ENCODE peak calls at places on chromosome 17, in six cellular contexts. C is uterus, D is T follicular helper cell, M is Right ventricle myocardium superior, H is small intestine, E is amniotic stem cell. S is an unnamed sample.

GRCh38 chr17:17156107-17156506 is 50.0 kb downstream of the PLD6 start:
- DNase-seq in C (no peak), D (no peak), M (no peak), H (no peak), E (no peak), S (no peak)

GRCh38 chr17:20127660-20128413 is 118.7 kb downstream of the SPECC1 start:
- DNase-seq in C (no peak), D (no peak), M (no peak), H (no peak), E (no peak), S (peak; percentile 12)

GRCh38 chr17:28196637-28197036 is 122.4 kb upstream of the TMEM97 start:
- DNase-seq in C (no peak), D (no peak), M (no peak), H (no peak), E (no peak), S (no peak)

GRCh38 chr17:42243493-42243982 is 32.7 kb downstream of the STAT5B start:
- DNase-seq in C (no peak), D (no peak), M (no peak), H (no peak), E (no peak), S (no peak)

GRCh38 chr17:30363715-30364202 is 15.0 kb upstream of the CPD start:
- DNase-seq in C (no peak), D (peak; percentile 45), M (no peak), H (peak; percentile 77), E (no peak), S (peak; percentile 91)

GRCh38 chr17:954431-955164 is 25.0 kb downstream of the NXN start:
- DNase-seq in C (peak; percentile 48), D (no peak), M (no peak), H (no peak), E (no peak), S (no peak)

GRCh38 chr17:38871247-38871991 is 1.6 kb downstream of the LASP1 start:
- DNase-seq in C (peak; percentile 75), D (peak; percentile 60), M (peak; percentile 64), H (peak; percentile 99), E (peak; percentile 64), S (no peak)

GRCh38 chr17:601462-602303 is 113.0 kb downstream of the VPS53 start:
- DNase-seq in C (peak; percentile 55), D (no peak), M (no peak), H (no peak), E (no peak), S (no peak)

GRCh38 chr17:73342549-73343167 is 30.9 kb upstream of the CDC42EP4 start:
- DNase-seq in C (no peak), D (no peak), M (no peak), H (no peak), E (no peak), S (no peak)